ENCODE peak calls at places on chromosomes 13 and 19, in four cellular contexts. F is GM12878, V is HepG2, K is K562. G is an unnamed sample.
A peak's percentile ranks its signal among the peaks of the same experiment; 100 is the strongest.

GRCh38 chr19:588093-588742 is 1.5 kb upstream of the HCN2 start:
- DNase-seq in F (no peak), V (peak; percentile 57), K (peak; percentile 76), G (peak; percentile 79)

GRCh38 chr19:17565611-17566010 is 10.2 kb downstream of the COLGALT1 start:
- DNase-seq in F (no peak), V (no peak), K (no peak), G (no peak)

GRCh38 chr19:56837492-56837891 is 3.0 kb downstream of the PEG3 start:
- DNase-seq in F (no peak), V (peak; percentile 28), K (no peak), G (no peak)

GRCh38 chr19:16584825-16585801 is 12.9 kb upstream of the SLC35E1 start:
- DNase-seq in F (no peak), V (no peak), K (peak; percentile 36), G (no peak)

GRCh38 chr13:114118763-114119123 is 13.7 kb downstream of the RASA3 start:
- DNase-seq in F (no peak), V (no peak), K (no peak), G (no peak)

GRCh38 chr19:33507021-33507956 is 14.3 kb downstream of the PEPD start:
- DNase-seq in F (no peak), V (no peak), K (no peak), G (no peak)

GRCh38 chr13:40190656-40191100 is 475.8 kb downstream of the FOXO1 start:
- DNase-seq in F (no peak), V (peak; percentile 6), K (no peak), G (no peak)

GRCh38 chr13:42525035-42525504 is 48.9 kb upstream of the TNFSF11 start:
- DNase-seq in F (no peak), V (no peak), K (no peak), G (no peak)

GRCh38 chr13:110993788-110994187 is 78.9 kb upstream of the ANKRD10 start:
- DNase-seq in F (no peak), V (no peak), K (no peak), G (no peak)

GRCh38 chr13:24254151-24254810 is 55.1 kb upstream of the C1QTNF9 start:
- DNase-seq in F (no peak), V (no peak), K (no peak), G (no peak)

GRCh38 chr19:13396256-13397080 is 109.8 kb downstream of the CACNA1A start:
- DNase-seq in F (no peak), V (peak; percentile 30), K (peak; percentile 81), G (peak; percentile 74)

GRCh38 chr19:468587-469256 is 7.9 kb upstream of the SHC2 start:
- DNase-seq in F (no peak), V (no peak), K (no peak), G (no peak)

GRCh38 chr19:30224689-30225606 is 147.2 kb upstream of the ZNF536 start:
- DNase-seq in F (no peak), V (no peak), K (no peak), G (peak; percentile 46)

GRCh38 chr19:39192846-39193245 is 3.9 kb upstream of the NCCRP1 start:
- DNase-seq in F (no peak), V (no peak), K (no peak), G (no peak)

GRCh38 chr13:31944262-31945160 is 87.1 kb upstream of the FRY start:
- DNase-seq in F (no peak), V (no peak), K (no peak), G (no peak)

GRCh38 chr13:76792680-76793334 is 93.4 kb downstream of the KCTD12 start:
- DNase-seq in F (no peak), V (no peak), K (no peak), G (no peak)

GRCh38 chr13:110964229-110965037 is 49.6 kb upstream of the ANKRD10 start:
- DNase-seq in F (no peak), V (peak; percentile 19), K (peak; percentile 93), G (no peak)

GRCh38 chr13:113798200-113798811 is 39.3 kb downstream of the TMEM255B start:
- DNase-seq in F (no peak), V (no peak), K (no peak), G (no peak)

GRCh38 chr13:24863748-24864540 is 100.0 kb downstream of the RNF17 start:
- DNase-seq in F (no peak), V (no peak), K (peak; percentile 67), G (no peak)

GRCh38 chr19:7550987-7551761 is 15.7 kb downstream of the PNPLA6 start:
- DNase-seq in F (no peak), V (no peak), K (peak; percentile 80), G (peak; percentile 93)

GRCh38 chr13:44662515-44662914 is 86.4 kb upstream of the TSC22D1 start:
- DNase-seq in F (no peak), V (no peak), K (no peak), G (no peak)

GRCh38 chr13:103067751-103068563 is 1.7 kb upstream of the SLC10A2 start:
- DNase-seq in F (peak; percentile 72), V (no peak), K (no peak), G (no peak)

GRCh38 chr19:15456871-15457700 is 7.3 kb downstream of the RASAL3 start:
- DNase-seq in F (no peak), V (no peak), K (peak; percentile 39), G (no peak)

GRCh38 chr19:40367577-40368434 is 19.3 kb downstream of the PLD3 start:
- DNase-seq in F (no peak), V (no peak), K (no peak), G (no peak)

GRCh38 chr19:40523322-40524047 is 53.2 kb upstream of the SHKBP1 start:
- DNase-seq in F (no peak), V (peak; percentile 61), K (peak; percentile 88), G (peak; percentile 84)

GRCh38 chr13:48110132-48110868 is 15.4 kb upstream of the MED4 start:
- DNase-seq in F (no peak), V (no peak), K (no peak), G (no peak)
- TF ChIP-seq FOXK2 in F (no peak), V (no peak), K (no peak), G (no peak)

DNA sequence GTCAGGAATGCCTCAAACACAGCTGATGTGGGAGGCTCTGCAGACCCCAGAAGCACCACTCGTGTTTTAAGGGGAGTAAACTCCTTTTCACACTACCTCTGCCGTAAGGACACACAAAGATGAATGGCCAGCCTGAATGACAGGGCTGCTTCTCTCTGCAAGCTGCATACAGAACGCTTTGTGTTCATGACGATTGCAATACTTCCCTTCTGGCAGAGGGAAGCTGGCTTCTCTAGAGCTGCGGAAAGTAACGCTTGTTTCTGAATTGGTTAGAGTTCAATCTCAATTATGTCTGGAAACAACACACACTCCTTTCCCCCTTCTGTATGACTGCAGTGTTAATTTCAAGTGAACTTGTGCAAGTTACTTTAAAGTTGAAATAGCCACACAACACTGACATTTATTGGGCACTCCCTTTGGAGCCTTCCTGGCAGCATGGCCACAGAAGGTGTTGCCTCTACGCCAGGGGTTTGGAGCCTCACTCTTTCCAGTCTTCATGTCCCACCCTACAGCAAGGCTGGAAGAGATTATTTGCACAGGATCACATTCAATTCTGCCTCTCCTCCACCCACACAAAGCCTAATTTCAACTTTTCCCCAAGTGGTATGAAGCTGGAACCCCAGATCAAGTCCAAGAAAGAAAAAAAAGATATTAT is 242.6 kb downstream of the NDFIP2 start:
- DNase-seq in F (no peak), V (peak; percentile 30), K (no peak), G (no peak)
- TF ChIP-seq TARDBP in F (no peak), V (no peak), K (no peak), G (no peak)

DNA sequence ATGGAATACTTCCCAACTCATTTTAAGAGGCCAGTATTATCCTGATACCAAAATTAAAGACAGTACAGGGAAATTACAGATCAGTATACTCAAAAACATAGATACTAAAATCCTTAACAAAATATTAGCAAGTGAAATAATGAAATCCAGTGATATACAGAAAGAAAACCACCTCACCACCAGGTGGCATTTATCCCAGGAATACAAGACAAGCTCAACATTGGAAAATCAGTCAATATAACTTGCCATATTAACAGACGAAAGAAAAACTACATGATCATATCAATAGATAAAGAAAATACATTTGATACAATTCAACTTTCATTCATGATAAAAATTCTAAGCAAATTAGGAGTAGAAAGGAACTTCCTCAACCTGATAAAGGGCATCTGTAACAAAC is 6.7 kb upstream of the GNA15 start:
- DNase-seq in F (no peak), V (peak; percentile 35), K (peak; percentile 57), G (no peak)
- TF ChIP-seq FOXK2 in F (no peak), V (no peak), K (no peak), G (no peak)

GRCh38 chr13:54133721-54134120 is 1105.1 kb downstream of the OLFM4 start:
- DNase-seq in F (no peak), V (no peak), K (no peak), G (no peak)
- TF ChIP-seq TARDBP in F (no peak), V (no peak), K (no peak), G (no peak)